ENCODE peak calls at places on chromosomes 3 and 15, in five cellular contexts. Q is pancreas; J is CD8-positive, alpha-beta T cell; B is left ventricle myocardium inferior; C is A549. X is an unnamed sample.
A peak's percentile ranks its signal among the peaks of the same experiment; 100 is the strongest.

GRCh38 chr3:20160230-20160629 is 25.8 kb downstream of the SGO1 start:
- DNase-seq in J (no peak), Q (no peak), C (no peak), B (no peak), X (no peak)

GRCh38 chr3:108130705-108131104 is 39.9 kb upstream of the CD47 start:
- DNase-seq in C (no peak), J (no peak), B (no peak), Q (no peak), X (no peak)

GRCh38 chr3:190491533-190492054 is 22.3 kb upstream of the IL1RAP start:
- DNase-seq in Q (no peak), C (no peak), J (no peak), B (peak; percentile 47), X (no peak)

GRCh38 chr15:79403501-79403900 is 28.6 kb upstream of the MINAR1 start:
- DNase-seq in J (no peak), B (no peak), C (no peak), Q (no peak), X (no peak)

GRCh38 chr15:66019826-66020398 is 150.6 kb downstream of the RAB11A start:
- DNase-seq in Q (no peak), J (no peak), C (no peak), B (no peak), X (no peak)

GRCh38 chr3:132418916-132419315 is 1.6 kb downstream of the DNAJC13 start:
- DNase-seq in B (no peak), C (no peak), J (no peak), Q (no peak), X (no peak)

GRCh38 chr3:156533205-156533604 is 21.7 kb downstream of the SSR3 start:
- DNase-seq in C (no peak), J (no peak), B (no peak), Q (no peak), X (no peak)

GRCh38 chr3:116247510-116248077 is 197.7 kb downstream of the LSAMP start:
- DNase-seq in C (no peak), B (no peak), Q (no peak), J (no peak), X (no peak)

GRCh38 chr3:111128884-111129283 is 57.3 kb downstream of the NECTIN3 start:
- DNase-seq in C (no peak), J (no peak), Q (no peak), B (no peak), X (no peak)

GRCh38 chr15:66096711-66097058 is 156.9 kb downstream of the MEGF11 start:
- DNase-seq in C (no peak), J (no peak), Q (no peak), B (no peak), X (no peak)

GRCh38 chr15:63447277-63447676 is 57.1 kb upstream of the USP3 start:
- DNase-seq in J (no peak), B (no peak), Q (no peak), C (no peak), X (peak; percentile 23)

GRCh38 chr3:143895805-143896204 is 47.5 kb upstream of the SLC9A9 start:
- DNase-seq in B (no peak), J (no peak), C (no peak), Q (no peak), X (no peak)

GRCh38 chr3:20846792-20847191 is 660.8 kb upstream of the SGO1 start:
- DNase-seq in J (no peak), B (no peak), C (no peak), Q (no peak), X (no peak)

GRCh38 chr3:46393554-46394434 is 13.1 kb downstream of the CCR5AS start:
- DNase-seq in J (no peak), Q (no peak), C (no peak), B (no peak), X (no peak)

GRCh38 chr15:52326758-52327157 is 31.2 kb upstream of the MYO5C start:
- DNase-seq in Q (no peak), C (no peak), J (no peak), B (no peak), X (peak; percentile 17)

GRCh38 chr15:39784125-39784524 is 1.5 kb upstream of the FSIP1 start:
- DNase-seq in Q (no peak), B (no peak), J (no peak), C (no peak), X (no peak)

GRCh38 chr3:9433884-9434521 is 36.6 kb downstream of the SETD5 start:
- DNase-seq in B (no peak), J (no peak), C (no peak), Q (no peak), X (no peak)

GRCh38 chr3:104604326-104605010 is 762.2 kb upstream of the ALCAM start:
- DNase-seq in C (no peak), B (no peak), Q (no peak), J (no peak), X (no peak)

GRCh38 chr3:157786216-157786615 is 283.0 kb upstream of the VEPH1 start:
- DNase-seq in Q (no peak), B (no peak), C (no peak), J (no peak), X (no peak)

DNA sequence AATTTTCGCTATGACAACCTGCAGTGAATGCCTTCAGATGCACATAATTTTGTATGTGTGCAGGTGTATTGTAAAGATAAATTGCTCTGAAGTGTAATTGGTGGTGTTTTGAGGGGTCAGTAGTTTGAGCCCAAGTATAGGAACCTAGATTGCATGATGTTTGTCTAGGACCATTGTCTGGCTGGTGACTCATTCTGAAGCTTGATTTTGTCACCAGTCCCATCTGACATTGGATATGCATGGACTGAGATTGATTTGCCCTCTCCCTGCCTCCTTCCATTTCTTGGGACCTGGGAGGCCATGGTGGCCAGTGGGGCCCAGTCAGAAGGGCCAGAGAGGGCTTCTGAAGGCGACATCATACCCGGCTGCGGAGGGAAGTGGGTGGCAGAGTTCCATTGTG is 62.2 kb downstream of the PDIA5 start:
- DNase-seq in B (no peak), J (no peak), Q (no peak), C (no peak), X (no peak)
- H3K27ac ChIP-seq in B (no peak overlapping the region), J (no peak overlapping the region), Q (no peak overlapping the region), C (no peak overlapping the region), X (no peak overlapping the region)

GRCh38 chr3:160649596-160649995 is 27.4 kb upstream of the ARL14 start:
- DNase-seq in B (no peak), C (no peak), J (no peak), Q (no peak), X (no peak)

GRCh38 chr3:160648701-160649100 is 28.3 kb upstream of the ARL14 start:
- DNase-seq in Q (no peak), B (no peak), J (no peak), C (no peak), X (no peak)

GRCh38 chr3:160653514-160653913 is 23.4 kb upstream of the ARL14 start:
- DNase-seq in C (no peak), J (no peak), Q (no peak), B (no peak), X (no peak)
- TF ChIP-seq CTCF in C (peak; percentile 29), J (no peak), Q (no peak), B (no peak), X (no peak)

GRCh38 chr3:147886889-147887288 is 477.7 kb downstream of the ZIC1 start:
- DNase-seq in Q (no peak), C (no peak), B (no peak), J (no peak), X (no peak)
- H3K27ac ChIP-seq in Q (no peak overlapping the region), C (no peak overlapping the region), B (no peak overlapping the region), J (no peak overlapping the region), X (no peak overlapping the region)

GRCh38 chr15:40785158-40785557 is 15.4 kb downstream of the C15orf62 start:
- DNase-seq in Q (no peak), B (no peak), J (no peak), C (no peak), X (no peak)
- TF ChIP-seq CTCF in Q (no peak), B (no peak), J (no peak), C (no peak), X (no peak)